ENCODE peak calls at places on chromosomes 13 and 19, in ten cellular contexts. One of them, this sample, is unnamed.

GRCh38 chr13:42577538-42577937 is 3.6 kb downstream of the TNFSF11 start:
- DNase-seq in brain microvascular endothelial cell: no peak
- DNase-seq in uterus: no peak
- DNase-seq in hepatocyte: no peak
- DNase-seq in colonic mucosa: no peak
- DNase-seq in stomach: no peak
- DNase-seq in CD8-positive, alpha-beta T cell: no peak
- DNase-seq in psoas muscle: no peak
- DNase-seq in prostate gland: no peak
- DNase-seq in endodermal cell: no peak
- DNase-seq in this sample: no peak

GRCh38 chr19:34667349-34668076 is 9.4 kb downstream of the SCGB2B2 start:
- DNase-seq in colonic mucosa: no peak
- DNase-seq in stomach: no peak
- DNase-seq in psoas muscle: no peak
- DNase-seq in CD8-positive, alpha-beta T cell: no peak
- DNase-seq in endodermal cell: no peak
- DNase-seq in brain microvascular endothelial cell: no peak
- DNase-seq in prostate gland: no peak
- DNase-seq in uterus: no peak
- DNase-seq in hepatocyte: no peak
- DNase-seq in this sample: no peak

GRCh38 chr19:42246143-42246868 is 3.9 kb upstream of the GSK3A start:
- DNase-seq in prostate gland: no peak
- DNase-seq in CD8-positive, alpha-beta T cell: no peak
- DNase-seq in hepatocyte: peak; percentile 86
- DNase-seq in psoas muscle: peak; percentile 87
- DNase-seq in brain microvascular endothelial cell: peak; percentile 77
- DNase-seq in colonic mucosa: peak; percentile 68
- DNase-seq in uterus: peak; percentile 85
- DNase-seq in stomach: peak; percentile 73
- DNase-seq in endodermal cell: peak; percentile 81
- DNase-seq in this sample: no peak

GRCh38 chr13:64579331-64579730 is 2650.8 kb downstream of the PCDH9 start:
- DNase-seq in uterus: no peak
- DNase-seq in CD8-positive, alpha-beta T cell: no peak
- DNase-seq in psoas muscle: no peak
- DNase-seq in stomach: no peak
- DNase-seq in brain microvascular endothelial cell: no peak
- DNase-seq in endodermal cell: no peak
- DNase-seq in prostate gland: no peak
- DNase-seq in colonic mucosa: no peak
- DNase-seq in hepatocyte: no peak
- DNase-seq in this sample: no peak

GRCh38 chr19:4967738-4968461 is 1.0 kb upstream of the KDM4B start:
- DNase-seq in stomach: no peak
- DNase-seq in colonic mucosa: no peak
- DNase-seq in prostate gland: no peak
- DNase-seq in CD8-positive, alpha-beta T cell: no peak
- DNase-seq in psoas muscle: no peak
- DNase-seq in uterus: no peak
- DNase-seq in endodermal cell: no peak
- DNase-seq in brain microvascular endothelial cell: no peak
- DNase-seq in hepatocyte: no peak
- DNase-seq in this sample: no peak

GRCh38 chr19:18659281-18660050 is 22.6 kb downstream of the KLHL26 start:
- DNase-seq in brain microvascular endothelial cell: no peak
- DNase-seq in endodermal cell: peak; percentile 42
- DNase-seq in CD8-positive, alpha-beta T cell: no peak
- DNase-seq in prostate gland: no peak
- DNase-seq in uterus: peak; percentile 53
- DNase-seq in stomach: no peak
- DNase-seq in hepatocyte: no peak
- DNase-seq in colonic mucosa: no peak
- DNase-seq in psoas muscle: peak; percentile 82
- DNase-seq in this sample: no peak

GRCh38 chr13:110820311-110820710 is 94.6 kb downstream of the ANKRD10 start:
- DNase-seq in CD8-positive, alpha-beta T cell: no peak
- DNase-seq in prostate gland: no peak
- DNase-seq in stomach: no peak
- DNase-seq in psoas muscle: no peak
- DNase-seq in hepatocyte: no peak
- DNase-seq in colonic mucosa: no peak
- DNase-seq in uterus: no peak
- DNase-seq in endodermal cell: no peak
- DNase-seq in brain microvascular endothelial cell: no peak
- DNase-seq in this sample: no peak

GRCh38 chr19:10259162-10259905 is 7.3 kb downstream of the MRPL4 start:
- DNase-seq in endodermal cell: peak; percentile 98
- DNase-seq in brain microvascular endothelial cell: peak; percentile 79
- DNase-seq in CD8-positive, alpha-beta T cell: peak; percentile 87
- DNase-seq in prostate gland: peak; percentile 66
- DNase-seq in hepatocyte: peak; percentile 95
- DNase-seq in stomach: peak; percentile 96
- DNase-seq in uterus: peak; percentile 85
- DNase-seq in colonic mucosa: peak; percentile 87
- DNase-seq in psoas muscle: peak; percentile 89
- DNase-seq in this sample: peak; percentile 40

GRCh38 chr19:42252365-42253244 is 2.3 kb downstream of the ERF start:
- DNase-seq in hepatocyte: peak; percentile 69
- DNase-seq in uterus: peak; percentile 73
- DNase-seq in stomach: no peak
- DNase-seq in psoas muscle: no peak
- DNase-seq in brain microvascular endothelial cell: no peak
- DNase-seq in CD8-positive, alpha-beta T cell: no peak
- DNase-seq in prostate gland: no peak
- DNase-seq in colonic mucosa: no peak
- DNase-seq in endodermal cell: no peak
- DNase-seq in this sample: no peak

GRCh38 chr13:79628463-79628862 is 147.5 kb downstream of the NDFIP2 start:
- DNase-seq in colonic mucosa: no peak
- DNase-seq in prostate gland: no peak
- DNase-seq in uterus: no peak
- DNase-seq in stomach: no peak
- DNase-seq in CD8-positive, alpha-beta T cell: no peak
- DNase-seq in psoas muscle: no peak
- DNase-seq in brain microvascular endothelial cell: no peak
- DNase-seq in hepatocyte: no peak
- DNase-seq in endodermal cell: no peak
- DNase-seq in this sample: no peak

DNA sequence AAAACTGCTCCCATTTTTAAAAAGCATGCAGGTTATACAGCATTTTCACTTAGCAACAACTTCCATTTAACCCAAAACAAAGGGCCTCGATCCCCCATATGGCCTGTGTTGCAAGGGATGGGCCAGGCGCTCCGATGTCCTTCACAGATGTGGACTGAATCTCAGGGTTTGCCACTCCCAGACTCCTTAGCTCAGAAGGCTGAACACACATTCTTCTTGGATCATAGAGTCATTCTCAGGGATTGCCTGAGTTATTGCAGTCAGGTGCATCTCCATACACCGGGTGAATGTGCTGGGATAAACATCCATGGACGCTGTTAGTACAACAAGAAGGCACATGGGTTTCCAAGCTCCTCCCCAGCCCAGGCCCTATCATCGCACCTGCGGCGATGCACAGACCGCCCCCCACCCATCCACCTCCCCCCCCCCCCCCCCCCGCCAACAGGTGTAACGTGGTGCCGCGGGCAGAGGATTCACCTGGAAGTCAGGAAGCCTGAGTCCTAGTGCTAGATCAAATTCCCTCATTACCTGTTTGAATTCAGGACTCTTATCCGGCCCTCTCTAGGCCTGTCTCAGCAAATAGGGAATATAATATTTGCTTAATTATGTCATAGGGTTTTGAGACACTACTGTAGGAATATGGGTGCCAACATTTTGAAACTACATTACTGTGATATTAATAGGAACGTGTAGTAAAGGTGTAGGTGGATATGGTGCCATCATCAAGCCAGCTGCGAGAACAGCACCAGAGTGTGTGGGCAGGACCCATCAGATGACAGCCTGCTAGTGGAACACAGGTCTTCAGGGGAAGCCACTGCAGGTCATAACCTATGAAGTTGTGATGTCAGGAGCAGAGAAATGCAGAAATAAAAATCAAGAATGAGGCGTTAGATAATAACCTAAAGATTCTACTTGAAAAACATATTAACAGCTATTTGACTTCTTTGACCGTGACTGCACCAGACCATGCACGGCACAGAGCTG is 110.9 kb downstream of the SACS start:
- DNase-seq in psoas muscle: no peak
- DNase-seq in uterus: no peak
- DNase-seq in CD8-positive, alpha-beta T cell: no peak
- DNase-seq in prostate gland: no peak
- DNase-seq in colonic mucosa: no peak
- DNase-seq in brain microvascular endothelial cell: no peak
- DNase-seq in stomach: no peak
- DNase-seq in hepatocyte: no peak
- DNase-seq in endodermal cell: no peak
- DNase-seq in this sample: no peak
- H3K27ac ChIP-seq in psoas muscle: peak overlapping the region; percentile 81
- H3K27ac ChIP-seq in uterus: no peak overlapping the region
- H3K27ac ChIP-seq in CD8-positive, alpha-beta T cell: no peak overlapping the region
- H3K27ac ChIP-seq in prostate gland: no peak overlapping the region
- H3K27ac ChIP-seq in colonic mucosa: no peak overlapping the region
- H3K27ac ChIP-seq in brain microvascular endothelial cell: peak overlapping the region; percentile 99
- H3K27ac ChIP-seq in stomach: no peak overlapping the region
- H3K27ac ChIP-seq in hepatocyte: no peak overlapping the region
- H3K27ac ChIP-seq in endodermal cell: no peak overlapping the region
- H3K27ac ChIP-seq in this sample: peak overlapping the region; percentile 97

DNA sequence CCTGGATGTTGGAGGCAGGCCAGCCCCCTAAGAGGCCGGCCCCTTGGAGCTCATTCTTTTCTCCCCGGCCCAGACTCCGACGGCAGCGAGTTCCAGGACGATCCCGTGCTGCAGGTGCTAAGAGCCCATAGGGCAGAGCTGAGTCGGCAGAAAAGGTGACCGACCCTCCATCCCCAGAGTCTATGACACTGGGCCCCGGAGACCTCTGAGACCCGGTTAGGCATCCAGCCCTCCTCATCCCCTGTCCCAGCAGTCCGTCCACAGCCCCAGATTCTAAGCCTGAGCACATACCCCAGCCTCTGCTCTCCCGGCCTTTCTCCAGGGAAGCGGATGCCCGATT is 7.3 kb upstream of the ARHGAP33 start:
- DNase-seq in psoas muscle: no peak
- DNase-seq in CD8-positive, alpha-beta T cell: no peak
- DNase-seq in prostate gland: no peak
- DNase-seq in brain microvascular endothelial cell: no peak
- DNase-seq in uterus: no peak
- DNase-seq in hepatocyte: no peak
- DNase-seq in endodermal cell: no peak
- DNase-seq in stomach: no peak
- DNase-seq in colonic mucosa: no peak
- DNase-seq in this sample: no peak
- H3K27ac ChIP-seq in psoas muscle: no peak overlapping the region
- H3K27ac ChIP-seq in CD8-positive, alpha-beta T cell: no peak overlapping the region
- H3K27ac ChIP-seq in prostate gland: no peak overlapping the region
- H3K27ac ChIP-seq in brain microvascular endothelial cell: no peak overlapping the region
- H3K27ac ChIP-seq in uterus: no peak overlapping the region
- H3K27ac ChIP-seq in hepatocyte: no peak overlapping the region
- H3K27ac ChIP-seq in endodermal cell: no peak overlapping the region
- H3K27ac ChIP-seq in stomach: no peak overlapping the region
- H3K27ac ChIP-seq in colonic mucosa: no peak overlapping the region
- H3K27ac ChIP-seq in this sample: no peak overlapping the region

DNA sequence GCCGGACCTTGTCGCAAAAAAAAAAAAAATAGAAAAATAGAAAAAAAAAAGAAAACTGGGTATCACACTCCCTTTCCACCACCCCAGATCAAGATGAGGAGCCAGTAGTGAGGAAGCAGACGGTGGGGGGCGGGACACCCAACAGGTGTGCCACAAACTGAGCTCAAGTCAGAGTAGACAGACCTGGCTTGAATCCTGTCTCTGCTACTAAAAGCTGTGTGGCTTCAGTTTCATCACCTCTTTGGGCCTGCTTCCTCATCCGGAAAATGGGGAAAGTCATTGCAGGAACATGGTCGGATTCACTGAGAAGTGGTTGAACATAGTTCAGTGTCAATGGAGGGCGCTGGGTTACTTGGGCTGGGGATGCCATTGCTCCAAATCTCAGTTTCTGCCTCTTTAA is 2.9 kb downstream of the HIF3A start:
- DNase-seq in hepatocyte: no peak
- DNase-seq in colonic mucosa: peak; percentile 44
- DNase-seq in uterus: no peak
- DNase-seq in CD8-positive, alpha-beta T cell: no peak
- DNase-seq in endodermal cell: no peak
- DNase-seq in brain microvascular endothelial cell: no peak
- DNase-seq in psoas muscle: peak; percentile 8
- DNase-seq in stomach: no peak
- DNase-seq in prostate gland: no peak
- DNase-seq in this sample: no peak
- H3K27ac ChIP-seq in hepatocyte: peak overlapping the region; percentile 99
- H3K27ac ChIP-seq in colonic mucosa: peak overlapping the region; percentile 74
- H3K27ac ChIP-seq in uterus: peak overlapping the region; percentile 95
- H3K27ac ChIP-seq in CD8-positive, alpha-beta T cell: no peak overlapping the region
- H3K27ac ChIP-seq in endodermal cell: peak overlapping the region; percentile 47
- H3K27ac ChIP-seq in brain microvascular endothelial cell: no peak overlapping the region
- H3K27ac ChIP-seq in psoas muscle: peak overlapping the region; percentile 74
- H3K27ac ChIP-seq in stomach: peak overlapping the region; percentile 94
- H3K27ac ChIP-seq in prostate gland: peak overlapping the region; percentile 91
- H3K27ac ChIP-seq in this sample: no peak overlapping the region

GRCh38 chr13:40624338-40624737 is 42.1 kb downstream of the FOXO1 start:
- DNase-seq in uterus: no peak
- DNase-seq in psoas muscle: no peak
- DNase-seq in stomach: no peak
- DNase-seq in prostate gland: no peak
- DNase-seq in brain microvascular endothelial cell: peak; percentile 56
- DNase-seq in hepatocyte: no peak
- DNase-seq in CD8-positive, alpha-beta T cell: peak; percentile 28
- DNase-seq in endodermal cell: no peak
- DNase-seq in colonic mucosa: no peak
- DNase-seq in this sample: no peak

GRCh38 chr13:40626977-40627376 is 39.5 kb downstream of the FOXO1 start:
- DNase-seq in hepatocyte: no peak
- DNase-seq in colonic mucosa: no peak
- DNase-seq in psoas muscle: no peak
- DNase-seq in prostate gland: no peak
- DNase-seq in CD8-positive, alpha-beta T cell: no peak
- DNase-seq in uterus: no peak
- DNase-seq in brain microvascular endothelial cell: no peak
- DNase-seq in stomach: no peak
- DNase-seq in endodermal cell: no peak
- DNase-seq in this sample: no peak

GRCh38 chr13:40622761-40623160 is 43.7 kb downstream of the FOXO1 start:
- DNase-seq in CD8-positive, alpha-beta T cell: no peak
- DNase-seq in prostate gland: no peak
- DNase-seq in endodermal cell: no peak
- DNase-seq in colonic mucosa: no peak
- DNase-seq in hepatocyte: no peak
- DNase-seq in stomach: no peak
- DNase-seq in uterus: no peak
- DNase-seq in brain microvascular endothelial cell: no peak
- DNase-seq in psoas muscle: no peak
- DNase-seq in this sample: no peak

GRCh38 chr13:40629678-40630384 is 36.6 kb downstream of the FOXO1 start:
- DNase-seq in hepatocyte: no peak
- DNase-seq in endodermal cell: no peak
- DNase-seq in brain microvascular endothelial cell: no peak
- DNase-seq in colonic mucosa: no peak
- DNase-seq in psoas muscle: no peak
- DNase-seq in stomach: no peak
- DNase-seq in prostate gland: no peak
- DNase-seq in uterus: no peak
- DNase-seq in CD8-positive, alpha-beta T cell: no peak
- DNase-seq in this sample: no peak

GRCh38 chr13:40626566-40626965 is 39.9 kb downstream of the FOXO1 start:
- DNase-seq in CD8-positive, alpha-beta T cell: no peak
- DNase-seq in psoas muscle: no peak
- DNase-seq in endodermal cell: no peak
- DNase-seq in hepatocyte: no peak
- DNase-seq in prostate gland: no peak
- DNase-seq in stomach: no peak
- DNase-seq in colonic mucosa: no peak
- DNase-seq in brain microvascular endothelial cell: no peak
- DNase-seq in uterus: no peak
- DNase-seq in this sample: no peak
- H3K27ac ChIP-seq in CD8-positive, alpha-beta T cell: no peak overlapping the region
- H3K27ac ChIP-seq in psoas muscle: no peak overlapping the region
- H3K27ac ChIP-seq in endodermal cell: no peak overlapping the region
- H3K27ac ChIP-seq in hepatocyte: no peak overlapping the region
- H3K27ac ChIP-seq in prostate gland: no peak overlapping the region
- H3K27ac ChIP-seq in stomach: no peak overlapping the region
- H3K27ac ChIP-seq in colonic mucosa: no peak overlapping the region
- H3K27ac ChIP-seq in brain microvascular endothelial cell: no peak overlapping the region
- H3K27ac ChIP-seq in uterus: peak overlapping the region; percentile 50
- H3K27ac ChIP-seq in this sample: no peak overlapping the region